ENCODE peak calls at places on chromosomes 12 and 14, in six cellular contexts. S, V, R, A, T and P are unnamed samples.

GRCh38 chr14:88515499-88516221 is 39.1 kb downstream of the PTPN21 start:
- DNase-seq in S (no peak), V (no peak), R (no peak), A (no peak), T (no peak), P (no peak)

GRCh38 chr12:2443766-2444165 is 351.0 kb upstream of the FKBP4 start:
- DNase-seq in S (no peak), V (peak; percentile 15), R (no peak), A (no peak), T (no peak), P (no peak)

GRCh38 chr12:76375470-76375869 is 27.3 kb upstream of the BBS10 start:
- DNase-seq in S (no peak), V (peak; percentile 32), R (no peak), A (no peak), T (no peak), P (no peak)

GRCh38 chr14:74237441-74237840 is 1.8 kb upstream of the VSX2 start:
- DNase-seq in S (no peak), V (no peak), R (no peak), A (no peak), T (no peak), P (no peak)

GRCh38 chr14:67943947-67944346 is 124.4 kb downstream of the RAD51B start:
- DNase-seq in S (peak; percentile 70), V (peak; percentile 87), R (peak; percentile 92), A (peak; percentile 80), T (peak; percentile 77), P (no peak)

GRCh38 chr14:100612879-100613455 is 25.8 kb upstream of the BEGAIN start:
- DNase-seq in S (no peak), V (no peak), R (no peak), A (no peak), T (no peak), P (no peak)

GRCh38 chr14:104115691-104116543 is 22.5 kb upstream of the KIF26A start:
- DNase-seq in S (no peak), V (no peak), R (no peak), A (no peak), T (no peak), P (no peak)

GRCh38 chr12:105018001-105018400 is 31.9 kb downstream of the NOPCHAP1 start:
- DNase-seq in S (no peak), V (peak; percentile 2), R (no peak), A (no peak), T (no peak), P (no peak)

GRCh38 chr12:105079011-105079570 is 5.2 kb downstream of the ALDH1L2 start:
- DNase-seq in S (no peak), V (no peak), R (no peak), A (no peak), T (no peak), P (no peak)

GRCh38 chr12:24069532-24070395 is 120.3 kb upstream of the SOX5 start:
- DNase-seq in S (no peak), V (peak; percentile 34), R (no peak), A (no peak), T (no peak), P (no peak)

GRCh38 chr12:2291947-2292346 is 239.2 kb downstream of the CACNA1C start:
- DNase-seq in S (no peak), V (no peak), R (no peak), A (no peak), T (no peak), P (no peak)

GRCh38 chr12:132159555-132160003 is 15.3 kb downstream of the NOC4L start:
- DNase-seq in S (no peak), V (no peak), R (no peak), A (no peak), T (no peak), P (no peak)

GRCh38 chr12:107732365-107732764 is 28.6 kb downstream of the PRDM4 start:
- DNase-seq in S (peak; percentile 13), V (no peak), R (no peak), A (no peak), T (no peak), P (no peak)

GRCh38 chr12:80815351-80815750 is 98.6 kb downstream of the MYF5 start:
- DNase-seq in S (no peak), V (peak; percentile 77), R (no peak), A (no peak), T (no peak), P (no peak)

GRCh38 chr12:49885118-49885517 is 18.6 kb downstream of the FAIM2 start:
- DNase-seq in S (no peak), V (no peak), R (no peak), A (no peak), T (no peak), P (no peak)

GRCh38 chr12:133206390-133206789 is 25.1 kb downstream of the ZNF268 start:
- DNase-seq in S (no peak), V (no peak), R (no peak), A (no peak), T (no peak), P (no peak)

GRCh38 chr14:79412822-79413221 is 798.5 kb downstream of the DIO2 start:
- DNase-seq in S (no peak), V (no peak), R (no peak), A (no peak), T (no peak), P (no peak)

GRCh38 chr12:64560395-64561301 is 49.6 kb upstream of the RASSF3 start:
- DNase-seq in S (no peak), V (peak; percentile 100), R (peak; percentile 93), A (no peak), T (peak; percentile 86), P (no peak)

GRCh38 chr14:37116933-37117844 is 55.2 kb downstream of the SLC25A21 start:
- DNase-seq in S (no peak), V (peak; percentile 60), R (peak; percentile 62), A (no peak), T (peak; percentile 83), P (no peak)

GRCh38 chr14:61511558-61511924 is 183.8 kb upstream of the HIF1A start:
- DNase-seq in S (no peak), V (no peak), R (peak; percentile 33), A (no peak), T (peak; percentile 70), P (no peak)

GRCh38 chr12:111991946-111992345 is 21.0 kb downstream of the TMEM116 start:
- DNase-seq in S (no peak), V (peak; percentile 69), R (peak; percentile 37), A (no peak), T (no peak), P (no peak)

GRCh38 chr12:48442191-48442828 is 30.0 kb upstream of the ANP32D start:
- DNase-seq in S (no peak), V (no peak), R (no peak), A (peak; percentile 40), T (no peak), P (no peak)

GRCh38 chr12:57619434-57620244 is 8.4 kb downstream of the ARHGEF25 start:
- DNase-seq in S (peak; percentile 31), V (no peak), R (no peak), A (no peak), T (no peak), P (no peak)

GRCh38 chr14:54147285-54147684 is 190.7 kb upstream of the BMP4 start:
- DNase-seq in S (no peak), V (peak; percentile 12), R (no peak), A (no peak), T (peak; percentile 77), P (no peak)

GRCh38 chr14:65211341-65211987 is 109.1 kb upstream of the MAX start:
- DNase-seq in S (no peak), V (peak; percentile 85), R (peak; percentile 68), A (no peak), T (peak; percentile 80), P (no peak)

GRCh38 chr14:95137804-95138167 is 19.5 kb downstream of the DICER1 start:
- DNase-seq in S (no peak), V (no peak), R (no peak), A (no peak), T (no peak), P (no peak)

GRCh38 chr12:52081263-52081733 is 1.8 kb downstream of the SMIM41 start:
- DNase-seq in S (no peak), V (no peak), R (no peak), A (peak; percentile 54), T (no peak), P (no peak)
- TF ChIP-seq CTCF in S (no peak), V (no peak), R (no peak), A (no peak), T (no peak), P (no peak)

DNA sequence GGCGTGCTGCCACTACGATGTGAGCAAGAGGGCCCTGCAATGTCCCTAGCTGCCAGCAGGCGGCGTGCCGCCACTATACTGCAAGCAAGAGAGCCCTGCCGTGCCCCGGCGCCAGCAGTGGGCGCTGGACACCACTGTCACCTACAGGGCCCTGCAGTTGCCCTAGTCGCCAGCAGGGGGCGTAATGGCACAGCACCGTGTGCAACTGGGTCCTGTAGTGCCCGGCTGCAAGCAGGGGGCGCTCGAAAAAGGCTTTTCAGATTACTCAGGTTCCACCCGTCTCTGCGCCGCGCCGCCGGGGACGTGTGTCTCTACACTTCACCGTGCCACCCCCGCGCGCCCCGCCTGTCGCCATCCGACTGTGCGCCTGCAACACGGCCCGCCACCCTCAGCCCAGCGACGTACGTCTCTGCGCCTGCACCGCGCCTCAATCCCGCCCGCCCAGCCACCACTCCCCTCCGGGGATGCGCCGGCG is 1356.9 kb downstream of the TMEM121 start:
- DNase-seq in S (no peak), V (no peak), R (no peak), A (peak; percentile 50), T (no peak), P (no peak)
- TF ChIP-seq CTCF in S (peak; percentile 66), V (peak; percentile 25), R (peak; percentile 31), A (peak; percentile 63), T (peak; percentile 67), P (no peak)

DNA sequence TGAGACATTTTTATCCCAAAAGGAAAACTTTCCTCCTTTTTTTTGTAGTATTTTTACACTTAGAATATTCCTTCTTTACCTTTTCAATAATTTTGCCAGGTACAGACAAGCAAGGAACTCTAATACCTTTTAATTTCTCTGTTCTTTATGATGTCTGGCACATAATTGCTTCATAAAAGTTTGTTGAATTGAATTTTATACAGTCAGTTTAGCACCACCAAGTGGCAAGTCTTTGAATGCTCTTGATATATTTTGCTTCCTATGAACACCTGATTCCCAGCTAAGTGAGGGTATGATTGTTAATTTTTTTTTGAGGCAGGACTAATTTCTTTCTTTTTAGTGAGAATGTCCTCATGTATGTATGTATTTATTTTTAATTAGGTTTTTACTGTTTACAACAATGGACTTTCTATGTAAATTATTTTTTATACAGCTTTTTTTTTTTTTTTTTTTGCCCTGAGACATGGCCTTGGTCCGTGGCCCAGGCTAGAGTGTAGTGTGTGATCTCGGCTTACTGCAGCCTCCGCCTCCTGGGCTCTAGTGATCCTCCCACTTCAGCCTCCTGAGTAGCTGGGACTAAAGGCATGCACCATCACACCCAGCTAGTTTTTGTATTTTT is 6.9 kb downstream of the TBC1D15 start:
- DNase-seq in S (no peak), V (peak; percentile 47), R (peak; percentile 37), A (peak; percentile 18), T (peak; percentile 57), P (no peak)
- TF ChIP-seq CTCF in S (no peak), V (peak; percentile 61), R (peak; percentile 64), A (peak; percentile 25), T (peak; percentile 48), P (no peak)

DNA sequence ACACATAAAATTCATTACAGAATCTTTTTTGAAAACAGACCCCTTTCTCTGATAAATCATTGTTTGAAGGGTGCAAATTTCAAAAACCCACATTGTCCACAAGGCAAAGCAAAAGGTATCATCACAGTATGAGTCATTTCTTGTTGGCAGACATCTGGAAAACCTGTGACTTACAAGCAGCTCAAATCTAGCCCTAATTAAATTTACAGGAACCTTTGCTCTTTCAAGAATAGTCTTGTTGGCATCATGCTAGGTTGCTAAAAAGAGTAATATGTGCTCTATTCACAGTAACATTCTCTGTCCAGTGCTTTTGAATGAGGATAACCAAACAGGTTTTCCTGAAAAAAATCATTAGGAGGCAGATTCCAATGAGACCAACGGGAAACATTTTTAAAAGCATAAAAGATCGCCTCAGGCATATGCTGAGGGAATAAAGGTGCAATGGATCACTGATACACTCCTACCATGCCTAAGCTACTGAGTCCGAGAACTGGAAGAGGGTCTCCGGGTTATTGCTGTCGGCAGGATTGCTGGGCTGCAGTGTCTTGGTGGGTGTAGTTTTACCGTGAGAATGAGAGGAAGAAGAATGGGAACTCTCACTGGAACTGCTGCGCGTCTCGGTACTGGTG is 55.5 kb upstream of the TTC7B start:
- DNase-seq in S (no peak), V (peak; percentile 54), R (peak; percentile 48), A (no peak), T (peak; percentile 84), P (no peak)
- TF ChIP-seq CTCF in S (no peak), V (no peak), R (no peak), A (no peak), T (no peak), P (no peak)